ENCODE peak calls at places on chromosomes 13 and 19, in five cellular contexts. D is SK-N-MC, F is tibial artery, L is HCT116, I is GM23248. O is an unnamed sample.

GRCh38 chr13:48571121-48571901 is 38.4 kb upstream of the RCBTB2 start:
- DNase-seq in I (peak; percentile 72), L (no peak), D (no peak), F (no peak), O (no peak)

GRCh38 chr19:20256606-20257005 is 89.6 kb downstream of the ZNF486 start:
- DNase-seq in F (no peak), D (no peak), I (no peak), L (no peak), O (no peak)

GRCh38 chr19:7605490-7606222 is 10.0 kb downstream of the CAMSAP3 start:
- DNase-seq in D (peak; percentile 10), I (peak; percentile 19), F (no peak), L (peak; percentile 79), O (no peak)

GRCh38 chr19:11361037-11361770 is 6.0 kb downstream of the PLPPR2 start:
- DNase-seq in D (no peak), F (no peak), L (no peak), I (no peak), O (no peak)

GRCh38 chr19:6769006-6769637 is 1.9 kb upstream of the SH2D3A start:
- DNase-seq in L (no peak), I (peak; percentile 37), F (no peak), D (no peak), O (no peak)

GRCh38 chr13:20125783-20126165 is 35.1 kb downstream of the GJA3 start:
- DNase-seq in L (no peak), F (no peak), I (no peak), D (no peak), O (no peak)

GRCh38 chr13:72204291-72204690 is 337.3 kb upstream of the DACH1 start:
- DNase-seq in D (no peak), I (no peak), F (no peak), L (peak; percentile 2), O (no peak)

GRCh38 chr19:50719566-50719965 is at the start of gene SHANK1:
- DNase-seq in L (no peak), F (no peak), D (no peak), I (peak; percentile 37), O (no peak)

GRCh38 chr19:10228393-10228792 is 2.7 kb downstream of the S1PR2 start:
- DNase-seq in I (no peak), F (no peak), D (no peak), L (no peak), O (no peak)
- H3K27ac ChIP-seq in I (no peak overlapping the region), F (no peak overlapping the region), D (no peak overlapping the region), L (no peak overlapping the region), O (no peak overlapping the region)

DNA sequence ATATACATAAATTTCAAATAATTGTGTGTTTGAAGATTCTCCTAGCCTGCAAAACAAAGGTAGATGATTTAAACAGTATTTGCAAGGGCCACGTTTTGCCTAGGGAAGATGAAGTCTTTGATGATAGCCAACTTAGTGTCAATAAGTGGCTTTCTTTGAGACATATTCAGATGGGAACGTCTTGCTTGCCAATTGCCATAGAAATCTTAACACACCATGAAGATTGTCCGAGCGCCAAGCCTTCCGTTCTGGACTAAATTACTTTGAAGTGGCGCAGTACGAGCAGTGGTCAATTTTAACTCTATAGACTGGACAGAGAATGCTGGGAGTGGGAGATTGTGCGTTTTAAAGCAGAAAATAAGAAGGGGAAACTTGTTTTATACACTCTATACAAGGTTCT is 9.9 kb downstream of the ZIC5 start:
- DNase-seq in L (no peak), D (no peak), I (no peak), F (no peak), O (no peak)
- H3K27ac ChIP-seq in L (no peak overlapping the region), D (peak overlapping the region; percentile 46), I (no peak overlapping the region), F (no peak overlapping the region), O (no peak overlapping the region)

DNA sequence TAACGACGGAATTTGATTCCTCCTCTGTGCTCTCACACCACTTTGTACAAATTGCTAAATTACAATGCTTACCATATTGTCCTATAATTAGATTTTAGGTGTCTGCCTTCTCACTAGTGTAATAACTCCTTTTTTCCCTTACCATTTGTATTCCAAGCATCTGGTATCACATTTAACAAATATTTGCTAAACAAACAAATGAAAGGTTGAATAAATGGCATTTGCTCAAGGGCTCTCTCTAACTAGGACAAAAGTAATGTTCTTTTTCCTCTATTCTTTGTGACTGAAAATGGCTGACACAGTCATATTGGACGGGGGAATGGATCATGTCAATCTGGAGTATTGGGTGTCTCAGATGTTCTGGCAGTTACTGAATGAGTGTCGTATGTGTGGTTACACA is 99.7 kb downstream of the ENOX1 start:
- DNase-seq in D (no peak), I (no peak), F (no peak), L (no peak), O (no peak)
- H3K27ac ChIP-seq in D (no peak overlapping the region), I (no peak overlapping the region), F (no peak overlapping the region), L (no peak overlapping the region), O (no peak overlapping the region)

GRCh38 chr19:5337126-5337525 is 3.5 kb downstream of the PTPRS start:
- DNase-seq in D (no peak), I (no peak), F (no peak), L (no peak), O (no peak)

GRCh38 chr19:5335101-5335500 is 5.5 kb downstream of the PTPRS start:
- DNase-seq in I (no peak), L (no peak), F (no peak), D (no peak), O (no peak)

GRCh38 chr19:5335593-5335992 is 5.0 kb downstream of the PTPRS start:
- DNase-seq in I (no peak), F (no peak), L (no peak), D (no peak), O (no peak)

GRCh38 chr19:5337886-5338595 is 2.6 kb downstream of the PTPRS start:
- DNase-seq in L (no peak), I (no peak), D (no peak), F (no peak), O (no peak)

GRCh38 chr19:5336195-5336965 is 4.2 kb downstream of the PTPRS start:
- DNase-seq in L (no peak), I (no peak), F (no peak), D (no peak), O (no peak)
- H3K27ac ChIP-seq in L (no peak overlapping the region), I (no peak overlapping the region), F (no peak overlapping the region), D (no peak overlapping the region), O (no peak overlapping the region)